ENCODE peak calls at places on chromosomes 11 and 22, in ten cellular contexts. V is CD8-positive, alpha-beta T cell; Z is body of pancreas; K is RWPE2; P is heart right ventricle; I is endodermal cell; T is cardiac muscle cell; R is substantia nigra; Q is endothelial cell of umbilical vein; G is HL-60. X is an unnamed sample.

GRCh38 chr11:45846974-45847907 is at the start of gene CRY2:
- DNase-seq in V (peak; percentile 98), Z (peak; percentile 100), K (peak; percentile 97), P (peak; percentile 99), I (peak; percentile 100), T (peak; percentile 99), R (peak; percentile 96), Q (peak; percentile 98), G (peak; percentile 96), X (peak; percentile 75)

GRCh38 chr11:58334708-58335107 is 24.2 kb downstream of the OR5B17 start:
- DNase-seq in V (no peak), Z (no peak), K (peak; percentile 46), P (no peak), I (no peak), T (peak; percentile 61), R (no peak), Q (peak; percentile 87), G (no peak), X (peak; percentile 14)

GRCh38 chr11:45092901-45093760 is 53.3 kb upstream of the PRDM11 start:
- DNase-seq in V (no peak), Z (no peak), K (no peak), P (no peak), I (peak; percentile 38), T (peak; percentile 85), R (no peak), Q (no peak), G (no peak), X (no peak)

GRCh38 chr22:27881404-27881803 is 37.7 kb downstream of the PITPNB start:
- DNase-seq in V (no peak), Z (peak; percentile 31), K (no peak), P (no peak), I (no peak), T (peak; percentile 79), R (no peak), Q (peak; percentile 34), G (no peak), X (no peak)

GRCh38 chr11:124297921-124298320 is 15.8 kb downstream of the OR8D1 start:
- DNase-seq in V (no peak), Z (no peak), K (no peak), P (no peak), I (no peak), T (no peak), R (no peak), Q (no peak), G (no peak), X (no peak)

GRCh38 chr22:19992481-19992911 is 24.1 kb downstream of the ARVCF start:
- DNase-seq in V (no peak), Z (no peak), K (no peak), P (no peak), I (no peak), T (no peak), R (no peak), Q (no peak), G (no peak), X (no peak)

GRCh38 chr22:31577711-31578110 is 81.4 kb downstream of the SFI1 start:
- DNase-seq in V (no peak), Z (no peak), K (no peak), P (no peak), I (no peak), T (no peak), R (no peak), Q (no peak), G (no peak), X (no peak)

GRCh38 chr22:24947881-24948280 is 1.4 kb upstream of the LHFPL7 start:
- DNase-seq in V (no peak), Z (peak; percentile 31), K (no peak), P (no peak), I (no peak), T (no peak), R (no peak), Q (no peak), G (no peak), X (no peak)

GRCh38 chr11:114183041-114183511 is 113.1 kb upstream of the NNMT start:
- DNase-seq in V (peak; percentile 51), Z (peak; percentile 44), K (no peak), P (no peak), I (no peak), T (no peak), R (no peak), Q (no peak), G (no peak), X (no peak)

GRCh38 chr11:110032957-110033570 is 60.1 kb upstream of the ZC3H12C start:
- DNase-seq in V (no peak), Z (no peak), K (no peak), P (no peak), I (no peak), T (no peak), R (no peak), Q (no peak), G (no peak), X (peak; percentile 24)

GRCh38 chr11:130892847-130893246 is 23.4 kb downstream of the SNX19 start:
- DNase-seq in V (no peak), Z (no peak), K (no peak), P (no peak), I (no peak), T (no peak), R (no peak), Q (no peak), G (no peak), X (no peak)

GRCh38 chr11:119977881-119978280 is 160.0 kb downstream of the TRIM29 start:
- DNase-seq in V (no peak), Z (no peak), K (no peak), P (no peak), I (no peak), T (no peak), R (no peak), Q (no peak), G (no peak), X (no peak)

GRCh38 chr22:25120093-25120561 is 79.5 kb upstream of the CRYBB3 start:
- DNase-seq in V (no peak), Z (peak; percentile 80), K (no peak), P (peak; percentile 50), I (peak; percentile 55), T (peak; percentile 14), R (no peak), Q (peak; percentile 64), G (no peak), X (peak; percentile 39)

GRCh38 chr11:115360186-115360824 is 143.9 kb downstream of the CADM1 start:
- DNase-seq in V (no peak), Z (no peak), K (no peak), P (no peak), I (no peak), T (no peak), R (no peak), Q (no peak), G (no peak), X (no peak)
- H3K27ac ChIP-seq in V (no peak overlapping the region), Z (no peak overlapping the region), K (no peak overlapping the region), P (no peak overlapping the region), I (no peak overlapping the region), T (no peak overlapping the region), R (no peak overlapping the region), Q (no peak overlapping the region), G (no peak overlapping the region), X (no peak overlapping the region)

GRCh38 chr22:46115755-46116490 is 34.4 kb upstream of the PPARA start:
- DNase-seq in V (no peak), Z (no peak), K (no peak), P (no peak), I (no peak), T (no peak), R (no peak), Q (no peak), G (no peak), X (no peak)

GRCh38 chr22:46113910-46114517 is 36.3 kb upstream of the PPARA start:
- DNase-seq in V (no peak), Z (peak; percentile 42), K (no peak), P (no peak), I (no peak), T (no peak), R (no peak), Q (no peak), G (no peak), X (no peak)

GRCh38 chr22:46114518-46115387 is 35.6 kb upstream of the PPARA start:
- DNase-seq in V (no peak), Z (peak; percentile 60), K (no peak), P (no peak), I (no peak), T (no peak), R (no peak), Q (no peak), G (no peak), X (no peak)

GRCh38 chr22:46116491-46116958 is 33.8 kb upstream of the PPARA start:
- DNase-seq in V (peak; percentile 88), Z (peak; percentile 96), K (peak; percentile 90), P (peak; percentile 95), I (peak; percentile 98), T (peak; percentile 91), R (peak; percentile 76), Q (peak; percentile 85), G (peak; percentile 63), X (no peak)

DNA sequence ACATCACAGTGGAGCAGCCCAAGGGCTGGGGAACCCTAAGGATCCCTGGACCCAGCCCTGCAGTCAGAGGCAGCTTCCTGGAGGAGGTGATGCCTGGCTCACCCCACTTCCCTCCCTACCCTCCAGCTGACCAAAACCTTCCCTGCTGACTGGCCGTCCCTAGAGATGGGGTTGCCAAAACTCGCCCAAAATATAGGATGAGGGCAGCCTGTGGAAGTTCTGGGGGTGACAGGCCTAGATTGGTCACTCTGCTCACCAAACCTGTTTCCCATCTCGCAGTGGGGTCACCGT is 35.0 kb upstream of the PPARA start:
- DNase-seq in V (no peak), Z (no peak), K (no peak), P (no peak), I (no peak), T (no peak), R (no peak), Q (no peak), G (no peak), X (no peak)
- H3K27ac ChIP-seq in V (no peak overlapping the region), Z (peak overlapping the region; percentile 79), K (peak overlapping the region; percentile 58), P (peak overlapping the region; percentile 94), I (no peak overlapping the region), T (no peak overlapping the region), R (peak overlapping the region; percentile 46), Q (no peak overlapping the region), G (no peak overlapping the region), X (peak overlapping the region; percentile 50)

DNA sequence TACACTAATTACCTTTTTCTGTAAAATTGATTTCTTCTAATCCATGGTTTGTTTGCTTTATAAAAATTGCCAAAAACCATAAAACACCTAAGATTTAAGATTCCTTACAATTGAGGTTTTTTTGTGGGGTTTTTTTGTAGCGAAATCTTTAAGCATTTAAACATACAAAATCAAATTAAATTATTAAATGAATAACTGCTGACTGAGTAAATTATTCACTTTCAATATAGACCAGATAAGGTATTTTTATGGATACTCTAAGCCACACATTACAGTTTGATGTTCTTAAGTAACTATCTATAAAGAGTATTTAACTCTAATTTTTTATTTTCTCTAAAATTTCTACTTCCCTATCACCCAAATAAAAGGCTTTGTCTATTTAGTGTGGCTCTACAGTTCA is 55.5 kb downstream of the PIK3C2A start:
- DNase-seq in V (no peak), Z (no peak), K (no peak), P (no peak), I (no peak), T (no peak), R (no peak), Q (no peak), G (no peak), X (no peak)
- H3K27ac ChIP-seq in V (no peak overlapping the region), Z (no peak overlapping the region), K (no peak overlapping the region), P (peak overlapping the region; percentile 56), I (no peak overlapping the region), T (no peak overlapping the region), R (no peak overlapping the region), Q (no peak overlapping the region), G (no peak overlapping the region), X (no peak overlapping the region)

DNA sequence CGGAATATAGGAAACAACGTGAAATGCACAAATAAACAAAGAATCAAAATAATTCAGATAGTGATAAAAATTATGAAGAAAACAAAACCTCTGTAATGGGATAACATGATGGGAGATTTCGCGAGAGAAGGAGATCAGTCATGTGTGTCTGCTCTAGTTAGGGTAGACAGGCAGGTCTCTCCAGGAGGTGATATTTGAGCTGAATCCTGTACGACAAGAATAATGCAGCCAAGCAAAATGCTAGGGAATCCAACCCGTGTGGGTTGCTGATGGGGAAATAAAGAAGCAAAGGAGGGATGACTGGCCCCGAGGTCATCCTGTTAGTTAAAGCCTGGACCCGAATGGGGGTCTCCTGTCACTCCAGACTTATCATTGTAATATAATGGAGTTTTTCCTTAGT is 16.0 kb downstream of the MAML2 start:
- DNase-seq in V (no peak), Z (no peak), K (no peak), P (no peak), I (no peak), T (no peak), R (no peak), Q (no peak), G (no peak), X (no peak)
- H3K27ac ChIP-seq in V (no peak overlapping the region), Z (no peak overlapping the region), K (peak overlapping the region; percentile 78), P (no peak overlapping the region), I (peak overlapping the region; percentile 37), T (no peak overlapping the region), R (no peak overlapping the region), Q (no peak overlapping the region), G (no peak overlapping the region), X (no peak overlapping the region)